ENCODE peak calls at places on chromosomes 5 and 9, in eight cellular contexts. One of them, this sample, is unnamed. For H3K4me1, the result is how much of the 10 kb centered on the place peaks cover.

GRCh38 chr9:99722852-99723251 is 98.8 kb upstream of the NR4A3 start:
- DNase-seq in OCI-LY7: no peak
- DNase-seq in IMR-90: no peak
- DNase-seq in A673: no peak
- DNase-seq in astrocyte: no peak
- DNase-seq in fibroblast of lung: no peak
- DNase-seq in neuronal stem cell: no peak
- DNase-seq in endothelial cell of umbilical vein: no peak
- DNase-seq in this sample: no peak

GRCh38 chr5:80741015-80741414 is 86.2 kb upstream of the DHFR start:
- DNase-seq in A673: no peak
- DNase-seq in OCI-LY7: no peak
- DNase-seq in fibroblast of lung: no peak
- DNase-seq in IMR-90: no peak
- DNase-seq in endothelial cell of umbilical vein: no peak
- DNase-seq in astrocyte: no peak
- DNase-seq in neuronal stem cell: no peak
- DNase-seq in this sample: no peak

GRCh38 chr5:170434953-170435605 is 45.9 kb upstream of the KCNMB1 start:
- DNase-seq in fibroblast of lung: peak
- DNase-seq in endothelial cell of umbilical vein: peak
- DNase-seq in OCI-LY7: peak
- DNase-seq in neuronal stem cell: peak
- DNase-seq in astrocyte: peak
- DNase-seq in A673: peak
- DNase-seq in IMR-90: peak
- DNase-seq in this sample: no peak

GRCh38 chr9:130128251-130128650 is 44.0 kb upstream of the NCS1 start:
- DNase-seq in astrocyte: no peak
- DNase-seq in A673: no peak
- DNase-seq in neuronal stem cell: no peak
- DNase-seq in OCI-LY7: peak
- DNase-seq in IMR-90: no peak
- DNase-seq in fibroblast of lung: no peak
- DNase-seq in endothelial cell of umbilical vein: no peak
- DNase-seq in this sample: no peak

GRCh38 chr9:78763424-78763823 is 466.5 kb downstream of the PSAT1 start:
- DNase-seq in neuronal stem cell: no peak
- DNase-seq in IMR-90: no peak
- DNase-seq in fibroblast of lung: no peak
- DNase-seq in A673: no peak
- DNase-seq in astrocyte: no peak
- DNase-seq in endothelial cell of umbilical vein: no peak
- DNase-seq in OCI-LY7: no peak
- DNase-seq in this sample: no peak

GRCh38 chr5:15929616-15930303 is 249.8 kb downstream of the MARCHF11 start:
- DNase-seq in astrocyte: peak
- DNase-seq in IMR-90: peak
- DNase-seq in endothelial cell of umbilical vein: no peak
- DNase-seq in A673: no peak
- DNase-seq in OCI-LY7: no peak
- DNase-seq in neuronal stem cell: no peak
- DNase-seq in fibroblast of lung: peak
- DNase-seq in this sample: no peak

GRCh38 chr5:31362931-31363568 is 168.8 kb downstream of the DROSHA start:
- DNase-seq in astrocyte: peak
- DNase-seq in OCI-LY7: no peak
- DNase-seq in A673: no peak
- DNase-seq in neuronal stem cell: no peak
- DNase-seq in IMR-90: peak
- DNase-seq in endothelial cell of umbilical vein: no peak
- DNase-seq in fibroblast of lung: peak
- DNase-seq in this sample: no peak

GRCh38 chr5:87266914-87267573 is 639 bp upstream of the RASA1 start:
- DNase-seq in neuronal stem cell: no peak
- DNase-seq in endothelial cell of umbilical vein: no peak
- DNase-seq in OCI-LY7: no peak
- DNase-seq in fibroblast of lung: no peak
- DNase-seq in A673: no peak
- DNase-seq in astrocyte: no peak
- DNase-seq in IMR-90: no peak
- DNase-seq in this sample: no peak

GRCh38 chr5:119795768-119796167 is 166.4 kb downstream of the FAM170A start:
- DNase-seq in A673: no peak
- DNase-seq in astrocyte: peak
- DNase-seq in OCI-LY7: no peak
- DNase-seq in endothelial cell of umbilical vein: no peak
- DNase-seq in fibroblast of lung: peak
- DNase-seq in neuronal stem cell: no peak
- DNase-seq in IMR-90: no peak
- DNase-seq in this sample: peak

GRCh38 chr9:81613002-81613750 is 76.2 kb downstream of the TLE1 start:
- DNase-seq in IMR-90: peak
- DNase-seq in OCI-LY7: no peak
- DNase-seq in endothelial cell of umbilical vein: peak
- DNase-seq in neuronal stem cell: no peak
- DNase-seq in fibroblast of lung: no peak
- DNase-seq in A673: peak
- DNase-seq in astrocyte: no peak
- DNase-seq in this sample: no peak

GRCh38 chr5:66959668-66960067 is 236.9 kb downstream of the CD180 start:
- DNase-seq in IMR-90: peak
- DNase-seq in astrocyte: peak
- DNase-seq in A673: no peak
- DNase-seq in neuronal stem cell: no peak
- DNase-seq in fibroblast of lung: peak
- DNase-seq in endothelial cell of umbilical vein: no peak
- DNase-seq in OCI-LY7: no peak
- DNase-seq in this sample: no peak

GRCh38 chr9:78676623-78677022 is 379.7 kb downstream of the PSAT1 start:
- DNase-seq in astrocyte: peak
- DNase-seq in IMR-90: peak
- DNase-seq in A673: no peak
- DNase-seq in neuronal stem cell: no peak
- DNase-seq in OCI-LY7: no peak
- DNase-seq in endothelial cell of umbilical vein: no peak
- DNase-seq in fibroblast of lung: peak
- DNase-seq in this sample: no peak

GRCh38 chr5:175436403-175436802 is 7.6 kb downstream of the DRD1 start:
- DNase-seq in OCI-LY7: no peak
- DNase-seq in IMR-90: no peak
- DNase-seq in neuronal stem cell: no peak
- DNase-seq in fibroblast of lung: no peak
- DNase-seq in A673: no peak
- DNase-seq in astrocyte: no peak
- DNase-seq in endothelial cell of umbilical vein: no peak
- DNase-seq in this sample: no peak

GRCh38 chr5:140358738-140359310 is 1.2 kb upstream of the SLC4A9 start:
- DNase-seq in endothelial cell of umbilical vein: peak
- DNase-seq in IMR-90: peak
- DNase-seq in astrocyte: peak
- DNase-seq in fibroblast of lung: peak
- DNase-seq in A673: peak
- DNase-seq in neuronal stem cell: peak
- DNase-seq in OCI-LY7: no peak
- DNase-seq in this sample: no peak

GRCh38 chr5:56185777-56186311 is 47.3 kb downstream of the ANKRD55 start:
- DNase-seq in OCI-LY7: no peak
- DNase-seq in astrocyte: no peak
- DNase-seq in fibroblast of lung: no peak
- DNase-seq in endothelial cell of umbilical vein: peak
- DNase-seq in IMR-90: no peak
- DNase-seq in A673: no peak
- DNase-seq in neuronal stem cell: no peak
- DNase-seq in this sample: no peak

GRCh38 chr5:117893211-117893610 is 1095.1 kb downstream of the DTWD2 start:
- DNase-seq in OCI-LY7: no peak
- DNase-seq in neuronal stem cell: no peak
- DNase-seq in endothelial cell of umbilical vein: no peak
- DNase-seq in fibroblast of lung: no peak
- DNase-seq in A673: peak
- DNase-seq in IMR-90: no peak
- DNase-seq in astrocyte: no peak
- DNase-seq in this sample: no peak

GRCh38 chr9:94096819-94097577 is 12.7 kb downstream of the PTPDC1 start:
- DNase-seq in fibroblast of lung: peak
- DNase-seq in astrocyte: peak
- DNase-seq in OCI-LY7: no peak
- DNase-seq in A673: no peak
- DNase-seq in endothelial cell of umbilical vein: no peak
- DNase-seq in neuronal stem cell: no peak
- DNase-seq in IMR-90: peak
- DNase-seq in this sample: peak

GRCh38 chr5:150607105-150607504 is 33.4 kb upstream of the SYNPO start:
- DNase-seq in neuronal stem cell: no peak
- DNase-seq in fibroblast of lung: no peak
- DNase-seq in astrocyte: no peak
- DNase-seq in A673: no peak
- DNase-seq in OCI-LY7: no peak
- DNase-seq in IMR-90: no peak
- DNase-seq in endothelial cell of umbilical vein: no peak
- DNase-seq in this sample: no peak

GRCh38 chr5:150608991-150609390 is 31.5 kb upstream of the SYNPO start:
- DNase-seq in IMR-90: no peak
- DNase-seq in OCI-LY7: no peak
- DNase-seq in astrocyte: no peak
- DNase-seq in fibroblast of lung: no peak
- DNase-seq in endothelial cell of umbilical vein: no peak
- DNase-seq in A673: no peak
- DNase-seq in neuronal stem cell: no peak
- DNase-seq in this sample: no peak

GRCh38 chr5:150609843-150610584 is 30.4 kb upstream of the SYNPO start:
- DNase-seq in endothelial cell of umbilical vein: no peak
- DNase-seq in OCI-LY7: no peak
- DNase-seq in fibroblast of lung: no peak
- DNase-seq in A673: no peak
- DNase-seq in astrocyte: no peak
- DNase-seq in neuronal stem cell: no peak
- DNase-seq in IMR-90: no peak
- DNase-seq in this sample: no peak

GRCh38 chr5:150606476-150606875 is 34.0 kb upstream of the SYNPO start:
- DNase-seq in IMR-90: no peak
- DNase-seq in OCI-LY7: no peak
- DNase-seq in astrocyte: no peak
- DNase-seq in neuronal stem cell: no peak
- DNase-seq in fibroblast of lung: no peak
- DNase-seq in endothelial cell of umbilical vein: no peak
- DNase-seq in A673: no peak
- DNase-seq in this sample: no peak

GRCh38 chr5:150607991-150608390 is 32.5 kb upstream of the SYNPO start:
- DNase-seq in astrocyte: no peak
- DNase-seq in IMR-90: no peak
- DNase-seq in neuronal stem cell: no peak
- DNase-seq in OCI-LY7: no peak
- DNase-seq in A673: no peak
- DNase-seq in endothelial cell of umbilical vein: no peak
- DNase-seq in fibroblast of lung: no peak
- DNase-seq in this sample: no peak
- H3K4me1 ChIP-seq in astrocyte: under half
- H3K4me1 ChIP-seq in IMR-90: under half
- H3K4me1 ChIP-seq in neuronal stem cell: under half
- H3K4me1 ChIP-seq in OCI-LY7: under half
- H3K4me1 ChIP-seq in A673: under half
- H3K4me1 ChIP-seq in endothelial cell of umbilical vein: under half
- H3K4me1 ChIP-seq in fibroblast of lung: under half
- H3K4me1 ChIP-seq in this sample: under half

DNA sequence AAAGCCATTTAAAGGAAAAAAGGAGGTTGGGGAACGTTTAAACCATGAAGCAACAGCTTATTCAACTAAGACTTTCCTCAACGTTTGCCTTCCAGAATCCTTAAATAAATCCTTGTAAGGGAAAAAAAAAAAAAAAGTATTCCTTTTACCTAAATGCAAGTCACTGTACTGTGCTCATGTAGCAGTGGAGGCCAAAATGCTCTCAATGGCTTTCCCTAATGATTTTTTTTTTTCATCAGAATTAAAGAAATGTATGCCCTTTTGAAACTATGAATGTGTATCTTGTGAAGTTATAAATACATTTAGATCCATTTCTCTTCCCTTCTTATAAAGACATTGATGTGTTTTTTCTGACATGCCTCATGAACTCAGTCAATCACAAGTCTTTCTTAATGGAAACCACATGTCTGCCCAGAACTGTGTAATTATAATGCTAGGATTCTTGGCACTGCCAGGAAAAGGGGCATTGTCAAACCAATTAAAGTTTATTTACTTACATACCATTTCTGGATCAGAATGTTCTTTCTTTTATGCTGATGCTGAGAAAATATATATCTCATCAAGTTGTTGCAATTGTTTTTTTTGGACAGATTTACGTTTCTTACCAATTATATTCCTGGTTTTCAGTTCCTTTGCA is 107.5 kb downstream of the EBF1 start:
- DNase-seq in fibroblast of lung: no peak
- DNase-seq in IMR-90: no peak
- DNase-seq in neuronal stem cell: no peak
- DNase-seq in OCI-LY7: no peak
- DNase-seq in astrocyte: no peak
- DNase-seq in A673: peak
- DNase-seq in endothelial cell of umbilical vein: peak
- DNase-seq in this sample: no peak
- H3K4me1 ChIP-seq in fibroblast of lung: under half
- H3K4me1 ChIP-seq in IMR-90: under half
- H3K4me1 ChIP-seq in neuronal stem cell: under half
- H3K4me1 ChIP-seq in OCI-LY7: under half
- H3K4me1 ChIP-seq in astrocyte: under half
- H3K4me1 ChIP-seq in A673: under half
- H3K4me1 ChIP-seq in endothelial cell of umbilical vein: under half
- H3K4me1 ChIP-seq in this sample: under half

DNA sequence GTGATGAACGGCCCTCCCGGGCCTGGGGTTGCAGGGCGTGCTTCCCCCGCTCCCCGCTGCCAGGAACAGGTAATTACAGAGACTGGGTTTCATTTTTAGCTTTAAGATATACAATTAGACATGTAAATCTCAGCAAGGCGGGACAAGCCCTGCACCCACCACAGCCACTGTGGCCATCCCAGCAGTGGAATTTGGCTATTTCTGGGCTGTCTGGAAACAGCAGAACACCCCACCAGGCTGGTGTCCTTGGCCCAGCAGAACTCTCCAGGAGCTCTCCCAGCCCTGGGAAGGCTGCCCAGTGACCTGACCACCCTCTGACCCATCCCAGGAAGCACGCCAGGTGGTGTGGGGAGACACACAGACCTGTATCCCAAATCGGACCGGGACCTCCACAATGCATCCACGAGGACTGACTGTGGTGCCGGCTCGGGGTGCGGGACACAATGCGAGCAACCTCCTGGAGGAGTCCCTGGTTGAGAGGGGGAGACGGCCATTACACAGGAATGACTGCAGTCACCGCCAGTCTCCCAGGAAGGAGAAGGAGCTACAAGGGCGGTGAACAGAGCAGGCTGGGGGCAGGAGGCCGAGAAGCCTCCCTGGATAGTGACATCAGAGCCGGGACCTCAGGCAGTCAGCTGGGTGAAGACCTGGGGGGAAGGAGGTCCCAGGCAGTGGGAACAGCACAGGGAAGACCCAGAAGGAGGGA is 17.3 kb downstream of the EEIG1 start:
- DNase-seq in A673: no peak
- DNase-seq in astrocyte: no peak
- DNase-seq in fibroblast of lung: no peak
- DNase-seq in endothelial cell of umbilical vein: no peak
- DNase-seq in IMR-90: no peak
- DNase-seq in OCI-LY7: no peak
- DNase-seq in neuronal stem cell: no peak
- DNase-seq in this sample: no peak
- H3K4me1 ChIP-seq in A673: half or more
- H3K4me1 ChIP-seq in astrocyte: under half
- H3K4me1 ChIP-seq in fibroblast of lung: under half
- H3K4me1 ChIP-seq in endothelial cell of umbilical vein: under half
- H3K4me1 ChIP-seq in IMR-90: under half
- H3K4me1 ChIP-seq in OCI-LY7: half or more
- H3K4me1 ChIP-seq in neuronal stem cell: under half
- H3K4me1 ChIP-seq in this sample: under half

GRCh38 chr9:106752581-106752980 is 110.4 kb upstream of the ZNF462 start:
- DNase-seq in A673: no peak
- DNase-seq in fibroblast of lung: peak
- DNase-seq in endothelial cell of umbilical vein: no peak
- DNase-seq in astrocyte: no peak
- DNase-seq in IMR-90: peak
- DNase-seq in OCI-LY7: no peak
- DNase-seq in neuronal stem cell: no peak
- DNase-seq in this sample: no peak
- H3K4me1 ChIP-seq in A673: under half
- H3K4me1 ChIP-seq in fibroblast of lung: under half
- H3K4me1 ChIP-seq in endothelial cell of umbilical vein: under half
- H3K4me1 ChIP-seq in astrocyte: under half
- H3K4me1 ChIP-seq in IMR-90: under half
- H3K4me1 ChIP-seq in OCI-LY7: half or more
- H3K4me1 ChIP-seq in neuronal stem cell: under half
- H3K4me1 ChIP-seq in this sample: under half